ENCODE peak calls at places on chromosomes 2 and 18, in seven cellular contexts. One of them, this sample, is unnamed.
A peak's percentile ranks its signal among the peaks of the same experiment; 100 is the strongest.

GRCh38 chr18:77086034-77086433 is 46.5 kb downstream of the MBP start:
- DNase-seq in non-pigmented ciliary epithelial cell: no peak
- DNase-seq in stimulated activated CD8-positive, alpha-beta memory T cell treated with anti-CD3 and anti-CD28 coated beads, Interleukin-7, amount 100 ng/mL, for 1 hour: no peak
- DNase-seq in frontal cortex: peak; percentile 54
- DNase-seq in NB4: no peak
- DNase-seq in aorta: no peak
- DNase-seq in MM.1S: no peak
- DNase-seq in this sample: no peak

GRCh38 chr18:26457611-26458350 is 90.6 kb downstream of the KCTD1 start:
- DNase-seq in aorta: no peak
- DNase-seq in NB4: no peak
- DNase-seq in non-pigmented ciliary epithelial cell: no peak
- DNase-seq in frontal cortex: no peak
- DNase-seq in MM.1S: no peak
- DNase-seq in stimulated activated CD8-positive, alpha-beta memory T cell treated with anti-CD3 and anti-CD28 coated beads, Interleukin-7, amount 100 ng/mL, for 1 hour: no peak
- DNase-seq in this sample: no peak

GRCh38 chr18:74040459-74041332 is 106.9 kb downstream of the FBXO15 start:
- DNase-seq in MM.1S: peak; percentile 10
- DNase-seq in frontal cortex: no peak
- DNase-seq in stimulated activated CD8-positive, alpha-beta memory T cell treated with anti-CD3 and anti-CD28 coated beads, Interleukin-7, amount 100 ng/mL, for 1 hour: peak; percentile 28
- DNase-seq in NB4: peak; percentile 61
- DNase-seq in non-pigmented ciliary epithelial cell: no peak
- DNase-seq in aorta: no peak
- DNase-seq in this sample: peak; percentile 63

GRCh38 chr18:1273469-1273868 is 368.8 kb downstream of the ADCYAP1 start:
- DNase-seq in frontal cortex: no peak
- DNase-seq in aorta: no peak
- DNase-seq in NB4: no peak
- DNase-seq in MM.1S: no peak
- DNase-seq in non-pigmented ciliary epithelial cell: no peak
- DNase-seq in stimulated activated CD8-positive, alpha-beta memory T cell treated with anti-CD3 and anti-CD28 coated beads, Interleukin-7, amount 100 ng/mL, for 1 hour: no peak
- DNase-seq in this sample: no peak

GRCh38 chr2:162888641-162889040 is 50.1 kb upstream of the KCNH7 start:
- DNase-seq in stimulated activated CD8-positive, alpha-beta memory T cell treated with anti-CD3 and anti-CD28 coated beads, Interleukin-7, amount 100 ng/mL, for 1 hour: no peak
- DNase-seq in MM.1S: peak; percentile 28
- DNase-seq in NB4: peak; percentile 25
- DNase-seq in aorta: no peak
- DNase-seq in non-pigmented ciliary epithelial cell: no peak
- DNase-seq in frontal cortex: no peak
- DNase-seq in this sample: no peak

GRCh38 chr2:25294573-25295462 is 46.9 kb downstream of the DNMT3A start:
- DNase-seq in frontal cortex: peak; percentile 82
- DNase-seq in MM.1S: peak; percentile 87
- DNase-seq in non-pigmented ciliary epithelial cell: no peak
- DNase-seq in aorta: peak; percentile 93
- DNase-seq in stimulated activated CD8-positive, alpha-beta memory T cell treated with anti-CD3 and anti-CD28 coated beads, Interleukin-7, amount 100 ng/mL, for 1 hour: peak; percentile 51
- DNase-seq in NB4: peak; percentile 93
- DNase-seq in this sample: peak; percentile 88

GRCh38 chr2:65277791-65278449 is 50.3 kb downstream of the ACTR2 start:
- DNase-seq in non-pigmented ciliary epithelial cell: no peak
- DNase-seq in NB4: no peak
- DNase-seq in MM.1S: no peak
- DNase-seq in stimulated activated CD8-positive, alpha-beta memory T cell treated with anti-CD3 and anti-CD28 coated beads, Interleukin-7, amount 100 ng/mL, for 1 hour: no peak
- DNase-seq in aorta: no peak
- DNase-seq in frontal cortex: no peak
- DNase-seq in this sample: no peak

GRCh38 chr2:127078028-127078427 is 28.9 kb downstream of the BIN1 start:
- DNase-seq in frontal cortex: no peak
- DNase-seq in non-pigmented ciliary epithelial cell: no peak
- DNase-seq in NB4: no peak
- DNase-seq in aorta: no peak
- DNase-seq in stimulated activated CD8-positive, alpha-beta memory T cell treated with anti-CD3 and anti-CD28 coated beads, Interleukin-7, amount 100 ng/mL, for 1 hour: no peak
- DNase-seq in MM.1S: no peak
- DNase-seq in this sample: no peak

GRCh38 chr2:109033171-109033570 is 44.2 kb upstream of the EDAR start:
- DNase-seq in aorta: no peak
- DNase-seq in stimulated activated CD8-positive, alpha-beta memory T cell treated with anti-CD3 and anti-CD28 coated beads, Interleukin-7, amount 100 ng/mL, for 1 hour: no peak
- DNase-seq in non-pigmented ciliary epithelial cell: no peak
- DNase-seq in NB4: no peak
- DNase-seq in MM.1S: no peak
- DNase-seq in frontal cortex: no peak
- DNase-seq in this sample: no peak

GRCh38 chr2:2788076-2788475 is 457.0 kb upstream of the MYT1L start:
- DNase-seq in MM.1S: no peak
- DNase-seq in non-pigmented ciliary epithelial cell: no peak
- DNase-seq in frontal cortex: no peak
- DNase-seq in aorta: no peak
- DNase-seq in NB4: no peak
- DNase-seq in stimulated activated CD8-positive, alpha-beta memory T cell treated with anti-CD3 and anti-CD28 coated beads, Interleukin-7, amount 100 ng/mL, for 1 hour: no peak
- DNase-seq in this sample: no peak

GRCh38 chr18:629303-630150 is 27.9 kb upstream of the TYMS start:
- DNase-seq in aorta: no peak
- DNase-seq in MM.1S: no peak
- DNase-seq in frontal cortex: no peak
- DNase-seq in stimulated activated CD8-positive, alpha-beta memory T cell treated with anti-CD3 and anti-CD28 coated beads, Interleukin-7, amount 100 ng/mL, for 1 hour: no peak
- DNase-seq in non-pigmented ciliary epithelial cell: peak; percentile 11
- DNase-seq in NB4: peak; percentile 39
- DNase-seq in this sample: no peak

GRCh38 chr2:120441744-120442471 is 96.0 kb downstream of the INHBB start:
- DNase-seq in aorta: peak; percentile 70
- DNase-seq in non-pigmented ciliary epithelial cell: no peak
- DNase-seq in stimulated activated CD8-positive, alpha-beta memory T cell treated with anti-CD3 and anti-CD28 coated beads, Interleukin-7, amount 100 ng/mL, for 1 hour: no peak
- DNase-seq in MM.1S: no peak
- DNase-seq in NB4: no peak
- DNase-seq in frontal cortex: peak; percentile 87
- DNase-seq in this sample: no peak

GRCh38 chr2:157055660-157056199 is 201.8 kb upstream of the GALNT5 start:
- DNase-seq in frontal cortex: no peak
- DNase-seq in aorta: no peak
- DNase-seq in NB4: peak; percentile 25
- DNase-seq in stimulated activated CD8-positive, alpha-beta memory T cell treated with anti-CD3 and anti-CD28 coated beads, Interleukin-7, amount 100 ng/mL, for 1 hour: no peak
- DNase-seq in MM.1S: peak; percentile 40
- DNase-seq in non-pigmented ciliary epithelial cell: no peak
- DNase-seq in this sample: peak; percentile 3

GRCh38 chr2:47357475-47357874 is 45.5 kb upstream of the MSH2 start:
- DNase-seq in aorta: no peak
- DNase-seq in non-pigmented ciliary epithelial cell: no peak
- DNase-seq in stimulated activated CD8-positive, alpha-beta memory T cell treated with anti-CD3 and anti-CD28 coated beads, Interleukin-7, amount 100 ng/mL, for 1 hour: no peak
- DNase-seq in frontal cortex: no peak
- DNase-seq in MM.1S: no peak
- DNase-seq in NB4: no peak
- DNase-seq in this sample: no peak

GRCh38 chr2:25567406-25567805 is 106.0 kb downstream of the DTNB start:
- DNase-seq in stimulated activated CD8-positive, alpha-beta memory T cell treated with anti-CD3 and anti-CD28 coated beads, Interleukin-7, amount 100 ng/mL, for 1 hour: no peak
- DNase-seq in MM.1S: peak; percentile 53
- DNase-seq in NB4: peak; percentile 75
- DNase-seq in non-pigmented ciliary epithelial cell: no peak
- DNase-seq in aorta: no peak
- DNase-seq in frontal cortex: peak; percentile 48
- DNase-seq in this sample: peak; percentile 75

GRCh38 chr18:29753379-29753778 is 1289.2 kb downstream of the DSC3 start:
- DNase-seq in MM.1S: no peak
- DNase-seq in frontal cortex: no peak
- DNase-seq in aorta: no peak
- DNase-seq in NB4: no peak
- DNase-seq in non-pigmented ciliary epithelial cell: no peak
- DNase-seq in stimulated activated CD8-positive, alpha-beta memory T cell treated with anti-CD3 and anti-CD28 coated beads, Interleukin-7, amount 100 ng/mL, for 1 hour: no peak
- DNase-seq in this sample: no peak

GRCh38 chr2:165957030-165957675 is 3.6 kb upstream of the TTC21B start:
- DNase-seq in frontal cortex: no peak
- DNase-seq in NB4: no peak
- DNase-seq in aorta: peak; percentile 31
- DNase-seq in MM.1S: no peak
- DNase-seq in non-pigmented ciliary epithelial cell: no peak
- DNase-seq in stimulated activated CD8-positive, alpha-beta memory T cell treated with anti-CD3 and anti-CD28 coated beads, Interleukin-7, amount 100 ng/mL, for 1 hour: no peak
- DNase-seq in this sample: no peak

GRCh38 chr2:119483395-119483753 is 40.9 kb downstream of the SCTR start:
- DNase-seq in stimulated activated CD8-positive, alpha-beta memory T cell treated with anti-CD3 and anti-CD28 coated beads, Interleukin-7, amount 100 ng/mL, for 1 hour: no peak
- DNase-seq in frontal cortex: no peak
- DNase-seq in aorta: peak; percentile 74
- DNase-seq in non-pigmented ciliary epithelial cell: no peak
- DNase-seq in MM.1S: no peak
- DNase-seq in NB4: no peak
- DNase-seq in this sample: no peak

GRCh38 chr2:27097341-27097740 is 10.8 kb downstream of the KHK start:
- DNase-seq in NB4: no peak
- DNase-seq in aorta: no peak
- DNase-seq in frontal cortex: no peak
- DNase-seq in non-pigmented ciliary epithelial cell: no peak
- DNase-seq in stimulated activated CD8-positive, alpha-beta memory T cell treated with anti-CD3 and anti-CD28 coated beads, Interleukin-7, amount 100 ng/mL, for 1 hour: no peak
- DNase-seq in MM.1S: no peak
- DNase-seq in this sample: no peak

GRCh38 chr2:26172189-26172865 is 561 bp upstream of the GAREM2 start:
- DNase-seq in frontal cortex: no peak
- DNase-seq in NB4: no peak
- DNase-seq in aorta: no peak
- DNase-seq in stimulated activated CD8-positive, alpha-beta memory T cell treated with anti-CD3 and anti-CD28 coated beads, Interleukin-7, amount 100 ng/mL, for 1 hour: no peak
- DNase-seq in MM.1S: no peak
- DNase-seq in non-pigmented ciliary epithelial cell: no peak
- DNase-seq in this sample: no peak

GRCh38 chr2:33129261-33129660 is 182.5 kb downstream of the LTBP1 start:
- DNase-seq in NB4: no peak
- DNase-seq in MM.1S: no peak
- DNase-seq in stimulated activated CD8-positive, alpha-beta memory T cell treated with anti-CD3 and anti-CD28 coated beads, Interleukin-7, amount 100 ng/mL, for 1 hour: no peak
- DNase-seq in frontal cortex: no peak
- DNase-seq in aorta: no peak
- DNase-seq in non-pigmented ciliary epithelial cell: no peak
- DNase-seq in this sample: no peak

GRCh38 chr18:71878226-71878625 is 665.9 kb downstream of the CBLN2 start:
- DNase-seq in stimulated activated CD8-positive, alpha-beta memory T cell treated with anti-CD3 and anti-CD28 coated beads, Interleukin-7, amount 100 ng/mL, for 1 hour: no peak
- DNase-seq in MM.1S: peak; percentile 25
- DNase-seq in NB4: no peak
- DNase-seq in frontal cortex: no peak
- DNase-seq in non-pigmented ciliary epithelial cell: no peak
- DNase-seq in aorta: no peak
- DNase-seq in this sample: no peak

GRCh38 chr18:61589053-61589723 is 256.0 kb downstream of the CDH20 start:
- DNase-seq in stimulated activated CD8-positive, alpha-beta memory T cell treated with anti-CD3 and anti-CD28 coated beads, Interleukin-7, amount 100 ng/mL, for 1 hour: no peak
- DNase-seq in non-pigmented ciliary epithelial cell: no peak
- DNase-seq in NB4: peak; percentile 59
- DNase-seq in MM.1S: no peak
- DNase-seq in aorta: no peak
- DNase-seq in frontal cortex: no peak
- DNase-seq in this sample: no peak

GRCh38 chr2:109098251-109098920 is 30.6 kb upstream of the SH3RF3 start:
- DNase-seq in non-pigmented ciliary epithelial cell: peak; percentile 4
- DNase-seq in NB4: no peak
- DNase-seq in stimulated activated CD8-positive, alpha-beta memory T cell treated with anti-CD3 and anti-CD28 coated beads, Interleukin-7, amount 100 ng/mL, for 1 hour: no peak
- DNase-seq in frontal cortex: no peak
- DNase-seq in aorta: no peak
- DNase-seq in MM.1S: no peak
- DNase-seq in this sample: no peak

GRCh38 chr18:3213231-3214059 is 6.3 kb downstream of the MYOM1 start:
- DNase-seq in non-pigmented ciliary epithelial cell: no peak
- DNase-seq in NB4: peak; percentile 44
- DNase-seq in frontal cortex: no peak
- DNase-seq in aorta: no peak
- DNase-seq in stimulated activated CD8-positive, alpha-beta memory T cell treated with anti-CD3 and anti-CD28 coated beads, Interleukin-7, amount 100 ng/mL, for 1 hour: no peak
- DNase-seq in MM.1S: peak; percentile 25
- DNase-seq in this sample: peak; percentile 41

GRCh38 chr2:55989405-55989804 is 65.8 kb upstream of the EFEMP1 start:
- DNase-seq in non-pigmented ciliary epithelial cell: no peak
- DNase-seq in frontal cortex: no peak
- DNase-seq in aorta: no peak
- DNase-seq in NB4: no peak
- DNase-seq in stimulated activated CD8-positive, alpha-beta memory T cell treated with anti-CD3 and anti-CD28 coated beads, Interleukin-7, amount 100 ng/mL, for 1 hour: no peak
- DNase-seq in MM.1S: no peak
- DNase-seq in this sample: no peak

GRCh38 chr2:111111101-111111755 is 9.5 kb upstream of the BCL2L11 start:
- DNase-seq in MM.1S: no peak
- DNase-seq in NB4: no peak
- DNase-seq in stimulated activated CD8-positive, alpha-beta memory T cell treated with anti-CD3 and anti-CD28 coated beads, Interleukin-7, amount 100 ng/mL, for 1 hour: no peak
- DNase-seq in frontal cortex: no peak
- DNase-seq in non-pigmented ciliary epithelial cell: no peak
- DNase-seq in aorta: no peak
- DNase-seq in this sample: no peak

GRCh38 chr2:78778756-78779510 is 246.6 kb upstream of the REG3G start:
- DNase-seq in aorta: no peak
- DNase-seq in NB4: no peak
- DNase-seq in stimulated activated CD8-positive, alpha-beta memory T cell treated with anti-CD3 and anti-CD28 coated beads, Interleukin-7, amount 100 ng/mL, for 1 hour: no peak
- DNase-seq in non-pigmented ciliary epithelial cell: no peak
- DNase-seq in frontal cortex: no peak
- DNase-seq in MM.1S: no peak
- DNase-seq in this sample: no peak

GRCh38 chr2:80086831-80087230 is 217.7 kb downstream of the LRRTM1 start:
- DNase-seq in stimulated activated CD8-positive, alpha-beta memory T cell treated with anti-CD3 and anti-CD28 coated beads, Interleukin-7, amount 100 ng/mL, for 1 hour: no peak
- DNase-seq in non-pigmented ciliary epithelial cell: no peak
- DNase-seq in MM.1S: no peak
- DNase-seq in aorta: no peak
- DNase-seq in frontal cortex: no peak
- DNase-seq in NB4: no peak
- DNase-seq in this sample: no peak